ENCODE peak calls at places on chromosomes 12 and 14, in ten cellular contexts. K is CD4-positive, alpha-beta T cell; S is nephron progenitor cell; F is RKO; P is NAMALWA; J is T-helper 9 cell; R is COLO829; V is psoas muscle; Q is activated gamma-delta T cell treated with Interleukin-2 at 50 U/mL for 16 hours; M is epithelial cell of esophagus. X is an unnamed sample.

GRCh38 chr12:1781770-1782169 is 38.6 kb upstream of the LRTM2 start:
- DNase-seq in F (no peak), P (no peak), K (no peak), V (no peak), S (no peak), M (no peak), J (no peak), R (no peak), Q (no peak), X (no peak)

GRCh38 chr12:19800884-19801283 is 361.6 kb downstream of the AEBP2 start:
- DNase-seq in P (no peak), M (no peak), R (no peak), K (no peak), F (no peak), S (no peak), V (no peak), J (no peak), Q (no peak), X (no peak)

GRCh38 chr12:115163710-115164109 is 479.7 kb upstream of the TBX3 start:
- DNase-seq in V (no peak), J (no peak), S (no peak), M (no peak), F (no peak), Q (no peak), P (no peak), R (no peak), K (no peak), X (no peak)

GRCh38 chr12:124396544-124397398 is 101.9 kb downstream of the RFLNA start:
- DNase-seq in S (no peak), M (no peak), K (no peak), Q (no peak), R (peak), F (no peak), J (no peak), P (no peak), V (no peak), X (no peak)

GRCh38 chr12:51890511-51891171 is 2.7 kb downstream of the ANKRD33 start:
- DNase-seq in F (no peak), K (no peak), S (no peak), Q (no peak), P (no peak), M (no peak), J (no peak), R (no peak), V (no peak), X (no peak)

GRCh38 chr12:55708695-55709233 is 1.1 kb upstream of the ITGA7 start:
- DNase-seq in P (no peak), M (no peak), J (no peak), F (no peak), K (no peak), S (no peak), R (no peak), V (peak), Q (no peak), X (no peak)

GRCh38 chr12:50806176-50806575 is 36.5 kb upstream of the TMPRSS12 start:
- DNase-seq in Q (no peak), V (no peak), M (no peak), F (no peak), P (no peak), K (no peak), S (no peak), J (no peak), R (no peak), X (no peak)

GRCh38 chr14:36582011-36582873 is at the start of gene NKX2-8:
- DNase-seq in K (no peak), R (no peak), S (peak), J (no peak), M (peak), P (no peak), V (no peak), F (no peak), Q (no peak), X (no peak)

GRCh38 chr12:110688446-110689001 is 391 bp downstream of the HVCN1 start:
- DNase-seq in S (peak), F (no peak), M (no peak), V (peak), J (no peak), K (no peak), P (no peak), Q (no peak), R (no peak), X (no peak)